ENCODE peak calls at places on chromosomes 6 and 20, in nine cellular contexts. V is NT2/D1; T is adipocyte; I is AG09319; N is H7; J is naive thymus-derived CD8-positive, alpha-beta T cell; Q is Kasumi-1; Z is NCI-H1694; D is IMR-90. W is an unnamed sample.

GRCh38 chr20:59177266-59178250 is 13.9 kb downstream of the ZNF831 start:
- DNase-seq in Q (no peak), V (no peak), Z (no peak), J (no peak), T (no peak), N (no peak), D (no peak), I (no peak), W (no peak)

GRCh38 chr6:43702522-43703440 is 15.2 kb upstream of the MRPS18A start:
- DNase-seq in T (peak), J (no peak), I (peak), Q (no peak), N (peak), V (peak), Z (peak), D (peak), W (peak)

GRCh38 chr6:6701864-6702263 is 113.3 kb downstream of the LY86 start:
- DNase-seq in I (no peak), T (no peak), Q (no peak), J (no peak), D (no peak), Z (no peak), V (no peak), N (no peak), W (no peak)

GRCh38 chr20:38110525-38111178 is 54.4 kb downstream of the TGM2 start:
- DNase-seq in I (no peak), J (no peak), V (no peak), T (no peak), N (no peak), Q (no peak), D (no peak), Z (no peak), W (no peak)

GRCh38 chr20:59912609-59913008 is 20.8 kb downstream of the SYCP2 start:
- DNase-seq in D (no peak), Q (no peak), J (no peak), Z (no peak), I (no peak), N (no peak), V (no peak), T (no peak), W (no peak)

GRCh38 chr20:51536116-51537069 is 6.1 kb downstream of the NFATC2 start:
- DNase-seq in D (no peak), V (no peak), Z (no peak), J (no peak), N (no peak), I (no peak), T (no peak), Q (no peak), W (no peak)

GRCh38 chr6:156269751-156270369 is 507.3 kb upstream of the ARID1B start:
- DNase-seq in I (no peak), T (no peak), N (no peak), D (no peak), Z (no peak), Q (no peak), V (no peak), J (peak), W (no peak)

GRCh38 chr20:1619861-1620444 is at the start of gene SIRPB1:
- DNase-seq in I (no peak), T (no peak), J (no peak), Z (no peak), D (peak), N (no peak), V (no peak), Q (peak), W (no peak)

GRCh38 chr20:674936-675452 is 608 bp downstream of the SCRT2 start:
- DNase-seq in Z (no peak), I (no peak), T (no peak), V (no peak), Q (no peak), J (no peak), N (no peak), D (no peak), W (no peak)

GRCh38 chr20:47551841-47552240 is 50.2 kb downstream of the NCOA3 start:
- DNase-seq in Z (no peak), D (no peak), Q (no peak), I (no peak), J (no peak), N (no peak), T (no peak), V (no peak), W (no peak)

GRCh38 chr20:48999890-49000870 is 45.9 kb upstream of the CSE1L start:
- DNase-seq in Q (no peak), N (no peak), T (no peak), J (no peak), D (no peak), V (no peak), Z (no peak), I (no peak), W (no peak)

GRCh38 chr6:133132092-133132491 is 109.1 kb upstream of the EYA4 start:
- DNase-seq in N (no peak), T (no peak), V (no peak), Q (no peak), J (no peak), D (peak), Z (no peak), I (no peak), W (no peak)

GRCh38 chr6:135087803-135088202 is 33.2 kb upstream of the HBS1L start:
- DNase-seq in V (no peak), T (no peak), N (no peak), I (no peak), Z (peak), J (peak), D (no peak), Q (no peak), W (no peak)

GRCh38 chr6:103017878-103018277 is 1624.4 kb downstream of the GRIK2 start:
- DNase-seq in Z (no peak), D (no peak), N (no peak), T (no peak), I (no peak), Q (no peak), V (no peak), J (no peak), W (no peak)

GRCh38 chr20:37309290-37309689 is 19.8 kb downstream of the MANBAL start:
- DNase-seq in D (no peak), T (no peak), Z (no peak), Q (no peak), J (no peak), I (no peak), N (no peak), V (no peak), W (no peak)

GRCh38 chr6:36912583-36912982 is 26.8 kb downstream of the C6orf89 start:
- DNase-seq in Z (no peak), N (no peak), J (peak), V (no peak), D (peak), Q (peak), T (peak), I (peak), W (no peak)

GRCh38 chr6:55174211-55175013 is at the start of gene HCRTR2:
- DNase-seq in Q (no peak), I (no peak), Z (no peak), J (no peak), N (no peak), V (peak), D (peak), T (peak), W (peak)

GRCh38 chr6:139965393-139965792 is 590.9 kb upstream of the CITED2 start:
- DNase-seq in N (no peak), D (peak), T (peak), J (no peak), Z (no peak), I (no peak), V (no peak), Q (no peak), W (no peak)

GRCh38 chr6:30834643-30835042 is 49.7 kb upstream of the DDR1 start:
- DNase-seq in D (no peak), Q (no peak), J (no peak), V (no peak), T (no peak), I (no peak), N (no peak), Z (no peak), W (no peak)

GRCh38 chr6:136252441-136252840 is 2.3 kb upstream of the MTFR2 start:
- DNase-seq in D (no peak), T (no peak), V (no peak), J (no peak), Q (peak), Z (no peak), I (no peak), N (no peak), W (no peak)

GRCh38 chr6:137362878-137363804 is 131.1 kb downstream of the OLIG3 start:
- DNase-seq in J (no peak), N (no peak), I (no peak), Z (no peak), D (no peak), T (no peak), V (no peak), Q (no peak), W (no peak)

GRCh38 chr20:53004267-53004813 is 32.2 kb downstream of the TSHZ2 start:
- DNase-seq in Z (no peak), V (no peak), N (no peak), I (no peak), T (no peak), J (no peak), D (no peak), Q (no peak), W (no peak)

GRCh38 chr6:111852704-111853103 is 20.5 kb downstream of the FYN start:
- DNase-seq in I (no peak), J (no peak), V (no peak), N (no peak), D (peak), Z (no peak), Q (no peak), T (peak), W (no peak)

GRCh38 chr20:24309596-24309995 is 159.8 kb upstream of the SYNDIG1 start:
- DNase-seq in N (no peak), Z (no peak), T (no peak), J (no peak), Q (no peak), I (no peak), D (peak), V (no peak), W (no peak)

GRCh38 chr20:49825521-49826033 is 12.9 kb downstream of the SLC9A8 start:
- DNase-seq in Z (no peak), J (no peak), N (no peak), D (no peak), T (no peak), I (no peak), Q (no peak), V (no peak), W (peak)

GRCh38 chr6:151130329-151130728 is 109.4 kb upstream of the AKAP12 start:
- DNase-seq in N (no peak), I (no peak), V (no peak), J (no peak), Z (no peak), T (no peak), Q (no peak), D (no peak), W (no peak)

W was measured in ELF-1.